ENCODE peak calls at places on chromosomes 16 and 17, in six cellular contexts. One of them, this sample, is unnamed.

GRCh38 chr17:68011199-68011665 is 15.0 kb upstream of the C17orf58 start:
- DNase-seq in CD8-positive, alpha-beta T cell: peak; percentile 73
- DNase-seq in esophagus muscularis mucosa: no peak
- DNase-seq in MM.1S: peak; percentile 57
- DNase-seq in mucosa of descending colon: peak; percentile 60
- DNase-seq in neural progenitor cell: peak; percentile 66
- DNase-seq in this sample: peak; percentile 55

GRCh38 chr17:30104575-30105339 is 11.9 kb upstream of the NSRP1 start:
- DNase-seq in CD8-positive, alpha-beta T cell: peak; percentile 79
- DNase-seq in mucosa of descending colon: peak; percentile 64
- DNase-seq in MM.1S: peak; percentile 80
- DNase-seq in neural progenitor cell: peak; percentile 95
- DNase-seq in esophagus muscularis mucosa: peak; percentile 93
- DNase-seq in this sample: peak; percentile 84

GRCh38 chr16:66606000-66606751 is 1.7 kb downstream of the CMTM3 start:
- DNase-seq in neural progenitor cell: no peak
- DNase-seq in mucosa of descending colon: no peak
- DNase-seq in MM.1S: no peak
- DNase-seq in esophagus muscularis mucosa: no peak
- DNase-seq in CD8-positive, alpha-beta T cell: no peak
- DNase-seq in this sample: no peak

GRCh38 chr16:58426960-58427359 is 34.7 kb downstream of the GINS3 start:
- DNase-seq in MM.1S: no peak
- DNase-seq in esophagus muscularis mucosa: no peak
- DNase-seq in mucosa of descending colon: no peak
- DNase-seq in neural progenitor cell: no peak
- DNase-seq in CD8-positive, alpha-beta T cell: no peak
- DNase-seq in this sample: no peak

GRCh38 chr16:83826146-83826913 is 18.6 kb downstream of the HSBP1 start:
- DNase-seq in MM.1S: peak; percentile 45
- DNase-seq in mucosa of descending colon: peak; percentile 78
- DNase-seq in CD8-positive, alpha-beta T cell: peak; percentile 88
- DNase-seq in esophagus muscularis mucosa: peak; percentile 95
- DNase-seq in neural progenitor cell: peak; percentile 86
- DNase-seq in this sample: peak; percentile 95

GRCh38 chr16:13118091-13118490 is 216.7 kb downstream of the SHISA9 start:
- DNase-seq in CD8-positive, alpha-beta T cell: no peak
- DNase-seq in mucosa of descending colon: no peak
- DNase-seq in esophagus muscularis mucosa: no peak
- DNase-seq in neural progenitor cell: no peak
- DNase-seq in MM.1S: no peak
- DNase-seq in this sample: no peak

GRCh38 chr16:24776486-24777220 is 47.2 kb downstream of the TNRC6A start:
- DNase-seq in CD8-positive, alpha-beta T cell: no peak
- DNase-seq in neural progenitor cell: no peak
- DNase-seq in MM.1S: no peak
- DNase-seq in mucosa of descending colon: no peak
- DNase-seq in esophagus muscularis mucosa: no peak
- DNase-seq in this sample: no peak

GRCh38 chr16:86383488-86384262 is 126.7 kb upstream of the FOXF1 start:
- DNase-seq in esophagus muscularis mucosa: no peak
- DNase-seq in MM.1S: no peak
- DNase-seq in neural progenitor cell: no peak
- DNase-seq in CD8-positive, alpha-beta T cell: no peak
- DNase-seq in mucosa of descending colon: no peak
- DNase-seq in this sample: no peak

GRCh38 chr17:19384723-19385391 is 2.1 kb downstream of the MFAP4 start:
- DNase-seq in neural progenitor cell: no peak
- DNase-seq in CD8-positive, alpha-beta T cell: no peak
- DNase-seq in MM.1S: no peak
- DNase-seq in mucosa of descending colon: peak; percentile 91
- DNase-seq in esophagus muscularis mucosa: peak; percentile 96
- DNase-seq in this sample: peak; percentile 77

GRCh38 chr17:66354981-66355380 is 52.6 kb downstream of the PRKCA start:
- DNase-seq in neural progenitor cell: no peak
- DNase-seq in mucosa of descending colon: no peak
- DNase-seq in CD8-positive, alpha-beta T cell: no peak
- DNase-seq in esophagus muscularis mucosa: no peak
- DNase-seq in MM.1S: no peak
- DNase-seq in this sample: no peak

GRCh38 chr16:19972111-19972510 is 87.5 kb upstream of the GPRC5B start:
- DNase-seq in MM.1S: no peak
- DNase-seq in mucosa of descending colon: no peak
- DNase-seq in esophagus muscularis mucosa: no peak
- DNase-seq in neural progenitor cell: no peak
- DNase-seq in CD8-positive, alpha-beta T cell: no peak
- DNase-seq in this sample: no peak

GRCh38 chr17:81052199-81052997 is 17.4 kb downstream of the BAIAP2 start:
- DNase-seq in CD8-positive, alpha-beta T cell: no peak
- DNase-seq in esophagus muscularis mucosa: no peak
- DNase-seq in neural progenitor cell: no peak
- DNase-seq in MM.1S: no peak
- DNase-seq in mucosa of descending colon: no peak
- DNase-seq in this sample: no peak
- H3K4me1 ChIP-seq in CD8-positive, alpha-beta T cell: peaks cover 11% of the 10 kb centered on the region
- H3K4me1 ChIP-seq in esophagus muscularis mucosa: peaks cover 81% of the 10 kb centered on the region
- H3K4me1 ChIP-seq in neural progenitor cell: peaks cover 29% of the 10 kb centered on the region
- H3K4me1 ChIP-seq in MM.1S: peaks cover 10% of the 10 kb centered on the region
- H3K4me1 ChIP-seq in mucosa of descending colon: peaks cover 2% of the 10 kb centered on the region
- H3K4me1 ChIP-seq in this sample: peaks cover 32% of the 10 kb centered on the region

DNA sequence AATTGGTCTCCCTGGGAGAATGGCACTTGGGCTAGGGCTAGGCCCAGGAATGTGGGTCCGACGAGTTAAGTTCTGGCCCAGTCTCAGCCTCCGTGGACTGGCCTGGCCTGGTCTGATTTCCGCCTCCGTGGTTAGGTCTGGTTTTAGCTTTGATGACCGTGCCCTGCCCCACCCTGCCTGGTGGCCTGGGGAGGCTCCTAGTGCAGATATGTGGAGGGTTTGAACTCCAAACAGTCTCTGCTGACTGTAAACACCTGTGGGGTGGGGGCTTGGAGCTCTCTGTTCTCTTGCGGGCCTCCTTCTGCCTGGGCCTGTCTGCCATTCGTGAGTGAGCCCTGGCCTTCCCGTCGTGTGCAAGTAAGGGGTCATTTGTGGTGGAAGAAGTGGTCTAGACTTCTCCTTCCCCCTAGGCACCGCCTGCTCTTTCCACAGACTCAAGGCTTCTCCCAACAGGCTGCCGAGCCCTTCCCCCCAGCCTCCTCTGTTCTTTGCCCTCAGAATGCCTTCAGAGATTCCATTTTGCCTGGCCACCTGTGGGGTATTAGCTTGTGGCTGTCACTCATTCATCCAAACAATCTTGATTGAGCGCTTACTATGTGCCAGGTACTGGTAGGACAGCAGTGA is 1.5 kb downstream of the ATP6V0C start:
- DNase-seq in CD8-positive, alpha-beta T cell: no peak
- DNase-seq in neural progenitor cell: no peak
- DNase-seq in MM.1S: no peak
- DNase-seq in esophagus muscularis mucosa: no peak
- DNase-seq in mucosa of descending colon: peak; percentile 70
- DNase-seq in this sample: no peak
- TF ChIP-seq CTCF in CD8-positive, alpha-beta T cell: no peak
- TF ChIP-seq CTCF in neural progenitor cell: no peak
- TF ChIP-seq CTCF in MM.1S: no peak
- TF ChIP-seq CTCF in esophagus muscularis mucosa: no peak
- TF ChIP-seq CTCF in mucosa of descending colon: no peak
- TF ChIP-seq CTCF in this sample: no peak

GRCh38 chr17:22460461-22461063 is 768.2 kb downstream of the KCNJ18 start:
- DNase-seq in esophagus muscularis mucosa: no peak
- DNase-seq in mucosa of descending colon: no peak
- DNase-seq in MM.1S: no peak
- DNase-seq in neural progenitor cell: no peak
- DNase-seq in CD8-positive, alpha-beta T cell: no peak
- DNase-seq in this sample: no peak
- H3K9me3 ChIP-seq in esophagus muscularis mucosa: peaks cover 10% of the 10 kb centered on the region
- H3K9me3 ChIP-seq in mucosa of descending colon: peaks cover 53% of the 10 kb centered on the region
- H3K9me3 ChIP-seq in MM.1S: no peaks in the 10 kb centered on the region
- H3K9me3 ChIP-seq in neural progenitor cell: peaks cover 14% of the 10 kb centered on the region
- H3K9me3 ChIP-seq in CD8-positive, alpha-beta T cell: no peaks in the 10 kb centered on the region
- H3K9me3 ChIP-seq in this sample: peaks cover 36% of the 10 kb centered on the region

DNA sequence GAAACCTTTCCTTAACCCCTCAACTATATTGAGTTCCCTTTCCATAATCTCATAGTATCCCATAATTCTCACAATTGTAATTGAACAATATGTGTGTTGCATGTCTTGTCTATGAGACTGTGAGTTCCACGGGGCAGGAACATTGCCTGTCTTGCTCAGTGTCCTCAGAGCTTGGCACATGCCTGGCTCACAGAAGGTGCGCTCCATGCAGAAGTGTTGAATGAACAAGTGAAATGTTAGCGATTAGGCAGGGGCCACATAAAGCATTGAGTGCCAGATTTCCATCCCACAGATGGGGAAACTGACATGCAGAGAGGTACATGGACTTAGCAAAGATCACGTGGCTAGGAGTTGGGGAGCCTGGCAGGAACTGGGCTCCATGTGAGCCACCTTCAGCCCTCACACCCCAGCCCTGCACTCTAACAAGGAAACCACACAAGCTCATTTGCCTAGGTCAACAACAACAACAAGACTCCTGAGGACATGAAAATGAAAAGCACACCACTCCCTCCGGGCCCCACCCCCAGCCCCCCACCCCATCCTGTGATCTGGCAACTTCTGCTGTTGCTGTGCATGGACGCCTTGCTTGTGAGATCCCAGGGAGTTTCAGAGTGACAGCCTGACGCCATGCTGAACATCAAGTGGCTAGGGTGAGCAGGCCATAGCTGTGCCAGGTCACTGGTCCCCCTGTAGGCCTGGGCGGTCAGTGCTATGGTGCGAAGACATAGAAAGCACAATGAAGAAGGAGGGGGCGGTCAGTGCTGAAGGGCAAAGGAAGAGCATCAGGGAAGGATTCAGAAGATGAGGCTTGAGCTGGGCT is 5.0 kb downstream of the PIK3R5 start:
- DNase-seq in mucosa of descending colon: no peak
- DNase-seq in MM.1S: no peak
- DNase-seq in neural progenitor cell: no peak
- DNase-seq in CD8-positive, alpha-beta T cell: no peak
- DNase-seq in esophagus muscularis mucosa: no peak
- DNase-seq in this sample: no peak
- H3K4me1 ChIP-seq in mucosa of descending colon: peaks cover 2% of the 10 kb centered on the region
- H3K4me1 ChIP-seq in MM.1S: no peaks in the 10 kb centered on the region
- H3K4me1 ChIP-seq in neural progenitor cell: peaks cover 21% of the 10 kb centered on the region
- H3K4me1 ChIP-seq in CD8-positive, alpha-beta T cell: peaks cover 88% of the 10 kb centered on the region
- H3K4me1 ChIP-seq in esophagus muscularis mucosa: peaks cover 6% of the 10 kb centered on the region
- H3K4me1 ChIP-seq in this sample: peaks cover 83% of the 10 kb centered on the region